ENCODE peak calls at places on chromosomes 13 and 19, in four cellular contexts. W is K562, B is GM12878, G is HepG2. F is an unnamed sample.

GRCh38 chr13:92572190-92572589 is 654.4 kb upstream of the GPC6 start:
- DNase-seq in W (no peak), B (no peak), G (no peak), F (no peak)

GRCh38 chr13:31749929-31750328 is 10.6 kb downstream of the RXFP2 start:
- DNase-seq in B (no peak), W (no peak), G (no peak), F (no peak)

GRCh38 chr19:49988433-49988832 is 27.5 kb upstream of the SIGLEC11 start:
- DNase-seq in G (no peak), B (no peak), W (no peak), F (no peak)

GRCh38 chr13:91346848-91347211 is 657 bp upstream of the MIR17HG start:
- DNase-seq in W (peak), G (no peak), B (peak), F (peak)

GRCh38 chr13:112444001-112444311 is 67.8 kb downstream of the SPACA7 start:
- DNase-seq in W (peak), B (no peak), G (peak), F (peak)

GRCh38 chr13:40582531-40582930 is 83.9 kb downstream of the FOXO1 start:
- DNase-seq in B (no peak), W (no peak), G (no peak), F (no peak)

GRCh38 chr19:47284324-47284899 is 9.7 kb downstream of the INAFM1 start:
- DNase-seq in B (no peak), G (peak), W (peak), F (no peak)

GRCh38 chr13:52949744-52950143 is 78.9 kb upstream of the OLFM4 start:
- DNase-seq in B (no peak), W (no peak), G (no peak), F (no peak)

GRCh38 chr19:38070573-38070972 is 153.4 kb downstream of the DPF1 start:
- DNase-seq in W (no peak), G (no peak), B (no peak), F (no peak)

GRCh38 chr13:21668665-21669599 is 1.9 kb upstream of the FGF9 start:
- DNase-seq in G (no peak), B (no peak), W (no peak), F (peak)

GRCh38 chr13:45219123-45219891 is 18.5 kb upstream of the KCTD4 start:
- DNase-seq in W (no peak), G (peak), B (no peak), F (no peak)

GRCh38 chr19:33347300-33347699 is 26.2 kb upstream of the CEBPG start:
- DNase-seq in B (no peak), W (no peak), G (no peak), F (no peak)

GRCh38 chr19:33346665-33347064 is 26.8 kb upstream of the CEBPG start:
- DNase-seq in W (no peak), G (no peak), B (no peak), F (no peak)

GRCh38 chr19:33348301-33349010 is 25.1 kb upstream of the CEBPG start:
- DNase-seq in G (peak), B (no peak), W (no peak), F (no peak)

GRCh38 chr19:33349319-33350289 is 23.9 kb upstream of the CEBPG start:
- DNase-seq in W (no peak), B (no peak), G (peak), F (no peak)

GRCh38 chr19:33350538-33351309 is 22.8 kb upstream of the CEBPG start:
- DNase-seq in G (no peak), W (no peak), B (no peak), F (no peak)
- TF ChIP-seq ETV6 in G (no peak), W (no peak), B (no peak), F (no peak)

GRCh38 chr19:367561-367960 is 23.0 kb upstream of the MIER2 start:
- DNase-seq in W (no peak), G (no peak), B (no peak), F (no peak)
- TF ChIP-seq ETV6 in W (no peak), G (no peak), B (no peak), F (no peak)

DNA sequence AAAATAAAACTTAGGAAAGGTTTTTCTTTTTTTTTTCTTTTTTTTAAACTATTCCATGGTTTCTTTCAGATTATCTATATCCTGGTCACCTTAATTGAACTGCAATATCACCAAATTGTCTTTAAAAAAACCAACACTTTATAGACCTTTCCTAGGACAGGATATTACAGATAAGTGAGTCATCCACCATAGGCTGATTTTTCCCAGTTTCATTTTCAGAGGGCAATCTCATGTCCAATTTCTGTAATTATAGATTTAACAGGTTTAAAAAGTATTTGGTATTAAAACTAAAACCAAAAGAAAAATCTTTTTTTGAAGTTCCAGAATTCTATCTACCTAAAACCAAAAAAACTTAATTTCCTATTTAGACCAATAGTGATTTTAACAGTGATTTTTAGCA is 13.2 kb downstream of the SPART start:
- DNase-seq in W (no peak), G (no peak), B (no peak), F (no peak)
- TF ChIP-seq ETV6 in W (no peak), G (no peak), B (no peak), F (no peak)

DNA sequence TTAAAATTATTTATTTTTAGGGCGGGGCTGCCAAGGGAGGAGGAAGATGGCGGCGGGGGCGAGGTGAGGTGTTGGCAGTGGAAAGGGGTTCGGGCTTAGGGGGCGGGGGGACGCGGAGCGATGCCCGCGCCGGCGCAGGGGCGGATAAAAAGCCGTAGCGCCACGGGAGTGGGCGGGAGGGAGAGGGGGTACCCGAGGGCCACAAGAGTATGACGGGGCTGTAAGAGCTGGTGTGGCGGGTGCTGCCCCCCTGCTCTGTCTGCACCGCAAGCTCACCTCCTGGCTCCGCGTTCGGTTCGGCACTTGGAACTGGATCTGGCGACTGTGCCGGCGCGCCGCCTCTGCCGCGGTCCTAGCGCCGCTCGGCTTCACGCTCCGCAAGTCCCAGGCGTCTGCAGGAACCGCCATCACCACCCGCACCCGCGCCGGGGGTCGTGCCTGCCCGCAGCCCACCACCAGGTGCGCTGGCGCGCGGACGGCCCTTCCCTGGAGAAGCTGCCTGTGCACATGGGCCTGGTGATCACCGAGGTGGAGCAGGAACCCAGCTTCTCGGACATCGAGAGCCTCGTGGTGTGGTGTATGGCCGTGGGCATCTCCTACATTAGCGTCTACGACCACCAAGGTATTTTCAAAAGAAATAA is 265.2 kb upstream of the SGCG start:
- DNase-seq in B (no peak), W (peak), G (no peak), F (peak)
- TF ChIP-seq ETV6 in B (no peak), W (no peak), G (no peak), F (no peak)

GRCh38 chr13:111036665-111037064 is 78.4 kb upstream of the ARHGEF7 start:
- DNase-seq in G (no peak), W (no peak), B (no peak), F (no peak)
- TF ChIP-seq ETV6 in G (no peak), W (no peak), B (no peak), F (no peak)

DNA sequence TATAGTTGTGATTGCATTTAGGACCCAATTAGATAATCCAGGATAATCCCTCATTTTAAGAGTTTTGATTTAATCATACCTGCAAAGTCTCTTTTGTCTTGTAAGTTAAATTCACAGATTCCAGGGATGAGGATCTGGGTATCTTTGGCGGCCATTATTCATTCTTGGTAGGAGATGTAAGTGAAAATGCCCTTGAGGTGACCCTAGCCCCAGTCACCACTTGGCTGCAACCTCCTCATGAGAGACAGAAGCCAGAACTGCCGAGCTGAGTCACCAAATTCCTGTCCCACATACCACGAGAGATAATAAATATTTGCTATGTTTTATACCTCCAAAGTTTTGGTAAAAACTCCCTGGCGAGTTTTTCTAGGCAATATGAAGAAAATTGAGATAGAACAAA is 389.4 kb downstream of the RFC3 start:
- DNase-seq in W (no peak), B (no peak), G (no peak), F (no peak)
- TF ChIP-seq ETV6 in W (no peak), B (no peak), G (no peak), F (no peak)

GRCh38 chr19:11019824-11020223 is 59.0 kb downstream of the SMARCA4 start:
- DNase-seq in B (no peak), G (no peak), W (no peak), F (no peak)
- TF ChIP-seq ETV6 in B (no peak), G (no peak), W (no peak), F (no peak)

DNA sequence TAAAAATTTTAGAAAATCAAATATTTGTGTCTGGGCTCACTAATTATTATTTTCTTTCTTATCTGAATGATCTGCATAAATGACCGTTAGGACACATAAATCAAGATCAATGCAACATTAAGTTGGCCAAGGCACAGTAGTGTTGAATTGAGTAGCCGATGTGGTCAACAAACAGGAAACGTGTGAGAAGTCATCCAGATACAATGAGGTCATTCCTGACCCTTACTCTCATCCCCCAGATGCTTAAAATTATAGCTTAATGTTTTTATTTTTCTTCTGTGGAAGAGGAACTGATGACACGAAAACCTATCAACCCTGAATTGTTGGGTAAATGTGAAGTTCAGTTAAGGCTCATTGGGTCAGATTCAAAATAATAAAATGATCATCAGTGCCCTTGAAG is 222.9 kb downstream of the RFC3 start:
- DNase-seq in W (no peak), B (no peak), G (no peak), F (no peak)
- TF ChIP-seq ETV6 in W (no peak), B (no peak), G (no peak), F (no peak)

DNA sequence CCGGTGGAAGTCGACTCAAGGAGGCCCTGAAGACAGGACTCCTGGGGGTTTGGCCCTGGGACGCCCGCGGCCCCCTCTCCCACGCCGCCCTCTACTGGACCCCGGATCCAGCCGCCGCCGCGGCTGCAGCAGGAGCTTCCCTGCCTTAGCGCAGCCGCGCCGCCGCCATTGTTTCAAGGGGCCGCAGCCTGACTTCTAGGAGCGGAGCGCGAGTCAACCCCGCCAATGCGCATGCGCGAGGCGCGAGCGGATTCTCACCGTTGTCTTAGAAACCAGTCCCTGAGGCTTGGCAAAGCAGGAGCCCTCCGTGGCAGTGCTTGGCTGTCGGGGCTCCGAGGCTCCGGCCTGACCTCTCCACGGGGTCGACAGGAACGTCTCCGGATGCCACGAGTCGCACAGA is 19.1 kb upstream of the ZNF420 start:
- DNase-seq in G (no peak), W (no peak), B (no peak), F (no peak)
- TF ChIP-seq ETV6 in G (no peak), W (no peak), B (no peak), F (no peak)

F was measured in WTC11.